ENCODE peak calls at places on chromosomes 6 and 20, in nine cellular contexts. G, Q, L, P, K, O, D, C and B are unnamed samples.

GRCh38 chr6:52503344-52503747 is 73.5 kb downstream of the TRAM2 start:
- DNase-seq in G (no peak), Q (no peak), L (no peak), P (peak; percentile 13), K (no peak), O (no peak), D (peak; percentile 78), C (peak; percentile 73), B (no peak)

GRCh38 chr6:38498085-38498484 is 141.6 kb downstream of the BTBD9 start:
- DNase-seq in G (peak; percentile 46), Q (no peak), L (no peak), P (no peak), K (no peak), O (no peak), D (peak; percentile 12), C (peak; percentile 24), B (no peak)

GRCh38 chr6:56490994-56491393 is 151.7 kb downstream of the DST start:
- DNase-seq in G (peak; percentile 44), Q (no peak), L (no peak), P (no peak), K (no peak), O (peak; percentile 79), D (no peak), C (peak; percentile 68), B (no peak)

GRCh38 chr20:62238569-62239277 is 402 bp downstream of the OSBPL2 start:
- DNase-seq in G (no peak), Q (peak; percentile 6), L (no peak), P (no peak), K (no peak), O (no peak), D (peak; percentile 62), C (peak; percentile 31), B (no peak)

GRCh38 chr20:58131581-58132142 is 96.8 kb downstream of the ANKRD60 start:
- DNase-seq in G (peak; percentile 1), Q (no peak), L (no peak), P (no peak), K (no peak), O (no peak), D (peak; percentile 92), C (peak; percentile 86), B (no peak)

GRCh38 chr6:82840571-82840970 is 225.1 kb downstream of the UBE3D start:
- DNase-seq in G (peak; percentile 2), Q (no peak), L (no peak), P (no peak), K (no peak), O (no peak), D (no peak), C (peak; percentile 43), B (no peak)

GRCh38 chr6:18326001-18326400 is 61.1 kb upstream of the RNF144B start:
- DNase-seq in G (no peak), Q (no peak), L (no peak), P (no peak), K (no peak), O (no peak), D (no peak), C (no peak), B (no peak)

GRCh38 chr6:2109796-2110195 is 135.6 kb downstream of the GMDS start:
- DNase-seq in G (no peak), Q (no peak), L (no peak), P (peak; percentile 43), K (no peak), O (no peak), D (peak; percentile 97), C (no peak), B (no peak)

GRCh38 chr6:6614096-6614964 is 25.8 kb downstream of the LY86 start:
- DNase-seq in G (no peak), Q (peak; percentile 9), L (no peak), P (no peak), K (peak; percentile 38), O (no peak), D (no peak), C (no peak), B (peak; percentile 72)

GRCh38 chr6:5282191-5282623 is 20.9 kb downstream of the FARS2 start:
- DNase-seq in G (no peak), Q (no peak), L (no peak), P (no peak), K (no peak), O (no peak), D (no peak), C (no peak), B (no peak)

GRCh38 chr20:38302721-38303120 is 1.2 kb upstream of the BPI start:
- DNase-seq in G (no peak), Q (no peak), L (no peak), P (no peak), K (no peak), O (no peak), D (peak; percentile 82), C (no peak), B (no peak)

GRCh38 chr6:136115941-136116340 is 134.2 kb downstream of the MTFR2 start:
- DNase-seq in G (no peak), Q (no peak), L (no peak), P (no peak), K (no peak), O (no peak), D (no peak), C (no peak), B (no peak)

GRCh38 chr6:97053643-97054411 is 129.3 kb downstream of the KLHL32 start:
- DNase-seq in G (peak; percentile 34), Q (no peak), L (peak; percentile 20), P (no peak), K (no peak), O (no peak), D (peak; percentile 36), C (peak; percentile 46), B (no peak)

GRCh38 chr20:59157961-59158541 is 5.6 kb upstream of the ZNF831 start:
- DNase-seq in G (no peak), Q (no peak), L (no peak), P (no peak), K (no peak), O (no peak), D (no peak), C (no peak), B (peak; percentile 39)

GRCh38 chr20:62080249-62080993 is 14.7 kb upstream of the TAF4 start:
- DNase-seq in G (no peak), Q (no peak), L (no peak), P (peak; percentile 11), K (no peak), O (no peak), D (no peak), C (no peak), B (no peak)

GRCh38 chr20:55252525-55252924 is 752.8 kb downstream of the CBLN4 start:
- DNase-seq in G (no peak), Q (no peak), L (peak; percentile 0), P (no peak), K (no peak), O (no peak), D (no peak), C (no peak), B (no peak)

GRCh38 chr20:30812739-30813411 is 444.6 kb upstream of the DEFB115 start:
- DNase-seq in G (no peak), Q (no peak), L (no peak), P (no peak), K (no peak), O (no peak), D (no peak), C (no peak), B (no peak)

GRCh38 chr6:21527731-21528130 is 65.8 kb upstream of the SOX4 start:
- DNase-seq in G (no peak), Q (no peak), L (no peak), P (no peak), K (no peak), O (no peak), D (no peak), C (no peak), B (no peak)

GRCh38 chr20:52103469-52103910 is 88.1 kb downstream of the ZFP64 start:
- DNase-seq in G (peak; percentile 20), Q (no peak), L (no peak), P (no peak), K (no peak), O (no peak), D (no peak), C (peak; percentile 73), B (peak; percentile 59)

GRCh38 chr6:22880686-22881433 is 311.5 kb downstream of the HDGFL1 start:
- DNase-seq in G (peak; percentile 99), Q (no peak), L (no peak), P (no peak), K (no peak), O (no peak), D (no peak), C (peak; percentile 98), B (no peak)

GRCh38 chr6:149445573-149445972 is 39.2 kb downstream of the ZC3H12D start:
- DNase-seq in G (no peak), Q (no peak), L (no peak), P (no peak), K (no peak), O (no peak), D (no peak), C (no peak), B (no peak)

GRCh38 chr20:54255157-54255556 is 47.3 kb downstream of the PFDN4 start:
- DNase-seq in G (peak; percentile 66), Q (no peak), L (no peak), P (no peak), K (no peak), O (no peak), D (no peak), C (no peak), B (no peak)

GRCh38 chr20:24462461-24463010 is 6.9 kb upstream of the SYNDIG1 start:
- DNase-seq in G (no peak), Q (no peak), L (no peak), P (peak; percentile 24), K (no peak), O (no peak), D (no peak), C (no peak), B (no peak)

GRCh38 chr6:89708316-89708715 is 69.8 kb upstream of the LYRM2 start:
- DNase-seq in G (no peak), Q (no peak), L (no peak), P (no peak), K (no peak), O (no peak), D (no peak), C (no peak), B (no peak)

GRCh38 chr6:17985934-17986655 is 1.3 kb downstream of the KIF13A start:
- DNase-seq in G (no peak), Q (no peak), L (no peak), P (no peak), K (no peak), O (no peak), D (no peak), C (no peak), B (no peak)

GRCh38 chr6:36683145-36683655 is 4.7 kb downstream of the CDKN1A start:
- DNase-seq in G (no peak), Q (no peak), L (no peak), P (no peak), K (no peak), O (no peak), D (peak; percentile 57), C (no peak), B (no peak)

GRCh38 chr6:78936515-78936914 is 69.2 kb downstream of the IRAK1BP1 start:
- DNase-seq in G (no peak), Q (no peak), L (no peak), P (no peak), K (no peak), O (no peak), D (no peak), C (no peak), B (no peak)

GRCh38 chr6:40350942-40351217 is 236.3 kb downstream of the LRFN2 start:
- DNase-seq in G (no peak), Q (no peak), L (no peak), P (no peak), K (no peak), O (no peak), D (no peak), C (no peak), B (no peak)

GRCh38 chr6:56772737-56773184 is 130.1 kb upstream of the DST start:
- DNase-seq in G (peak; percentile 93), Q (no peak), L (peak; percentile 41), P (no peak), K (no peak), O (peak; percentile 84), D (no peak), C (peak; percentile 86), B (no peak)

GRCh38 chr6:66866801-66867200 is 1159.8 kb upstream of the EYS start:
- DNase-seq in G (no peak), Q (no peak), L (no peak), P (no peak), K (no peak), O (no peak), D (no peak), C (no peak), B (no peak)

GRCh38 chr6:152188011-152188410 is 380.5 kb downstream of the ESR1 start:
- DNase-seq in G (no peak), Q (no peak), L (no peak), P (no peak), K (no peak), O (no peak), D (no peak), C (no peak), B (no peak)